ENCODE peak calls at places on chromosomes 12 and 14, in five cellular contexts. P, D, Z, F and I are unnamed samples.

GRCh38 chr12:108565976-108566375 is 3.6 kb downstream of the ISCU start:
- DNase-seq in P (no peak), Z (peak; percentile 82), F (peak; percentile 44), D (peak; percentile 70), I (peak; percentile 92)

GRCh38 chr14:85444685-85445084 is 85.3 kb upstream of the FLRT2 start:
- DNase-seq in D (no peak), P (no peak), Z (no peak), F (no peak), I (no peak)

GRCh38 chr12:88142610-88142991 is 494 bp downstream of the TMTC3 start:
- DNase-seq in Z (peak; percentile 27), F (peak; percentile 22), D (peak; percentile 52), P (peak; percentile 85), I (peak; percentile 5)

GRCh38 chr14:36027354-36027753 is 149.2 kb downstream of the PTCSC3 start:
- DNase-seq in P (no peak), F (no peak), D (no peak), Z (no peak), I (no peak)

GRCh38 chr12:53652366-53652765 is 23.5 kb downstream of the ATP5MC2 start:
- DNase-seq in Z (no peak), D (no peak), F (no peak), P (no peak), I (no peak)

GRCh38 chr12:4270016-4270669 is 3.4 kb upstream of the CCND2 start:
- DNase-seq in D (no peak), Z (no peak), F (no peak), P (no peak), I (no peak)

GRCh38 chr14:106224694-106224971 is 698.2 kb downstream of the TMEM121 start:
- DNase-seq in F (no peak), Z (no peak), D (no peak), P (no peak), I (no peak)

GRCh38 chr12:29008786-29009185 is 140.3 kb upstream of the FAR2 start:
- DNase-seq in D (no peak), P (no peak), Z (no peak), F (no peak), I (no peak)

GRCh38 chr14:104589338-104590195 is 10.0 kb downstream of the C14orf180 start:
- DNase-seq in Z (no peak), P (no peak), D (no peak), F (no peak), I (no peak)

GRCh38 chr14:80427101-80427500 is 215.8 kb upstream of the DIO2 start:
- DNase-seq in F (no peak), P (no peak), Z (no peak), D (no peak), I (no peak)

GRCh38 chr12:101945361-101946232 is 68.2 kb downstream of the DRAM1 start:
- DNase-seq in P (no peak), Z (no peak), F (no peak), D (no peak), I (no peak)

GRCh38 chr14:105475916-105476845 is 1.6 kb downstream of the CRIP2 start:
- DNase-seq in F (no peak), Z (peak; percentile 66), D (peak; percentile 76), P (no peak), I (no peak)

GRCh38 chr14:60349663-60350365 is 100.8 kb downstream of the PPM1A start:
- DNase-seq in Z (no peak), D (peak; percentile 30), F (no peak), P (no peak), I (no peak)

GRCh38 chr14:91383439-91383838 is 34.2 kb downstream of the CCDC88C start:
- DNase-seq in Z (no peak), F (no peak), P (no peak), D (no peak), I (no peak)

GRCh38 chr12:98343002-98343567 is 172.3 kb upstream of the TMPO start:
- DNase-seq in Z (no peak), F (no peak), P (no peak), D (no peak), I (no peak)

GRCh38 chr12:23039834-23040233 is 414.9 kb downstream of the ETNK1 start:
- DNase-seq in Z (no peak), D (no peak), P (no peak), F (no peak), I (no peak)

GRCh38 chr12:108021129-108021528 is 108.0 kb upstream of the WSCD2 start:
- DNase-seq in D (no peak), Z (no peak), F (no peak), P (no peak), I (no peak)

GRCh38 chr14:85058170-85058569 is 471.8 kb upstream of the FLRT2 start:
- DNase-seq in D (no peak), Z (no peak), F (no peak), P (no peak), I (no peak)

GRCh38 chr14:49497725-49498348 is 88.3 kb downstream of the RPS29 start:
- DNase-seq in P (no peak), D (no peak), Z (no peak), F (no peak), I (no peak)

GRCh38 chr12:11344504-11344903 is 34.3 kb upstream of the PRB4 start:
- DNase-seq in P (no peak), D (no peak), F (no peak), Z (no peak), I (no peak)

GRCh38 chr14:89139404-89140247 is 277.4 kb downstream of the FOXN3 start:
- DNase-seq in P (no peak), F (no peak), Z (no peak), D (no peak), I (no peak)

GRCh38 chr12:102350070-102350469 is 130.3 kb downstream of the IGF1 start:
- DNase-seq in D (no peak), Z (no peak), F (no peak), P (no peak), I (no peak)

GRCh38 chr12:120100630-120101029 is 15.9 kb downstream of the RAB35 start:
- DNase-seq in Z (peak; percentile 83), F (peak; percentile 58), D (peak; percentile 77), P (no peak), I (peak; percentile 81)

GRCh38 chr14:76564471-76565119 is 188.7 kb downstream of the ESRRB start:
- DNase-seq in Z (no peak), D (no peak), F (no peak), P (no peak), I (no peak)

GRCh38 chr14:88983755-88984154 is 159.3 kb downstream of the TTC8 start:
- DNase-seq in Z (no peak), F (no peak), D (no peak), P (no peak), I (no peak)

GRCh38 chr14:54259821-54260220 is 137.0 kb upstream of the CDKN3 start:
- DNase-seq in F (no peak), D (no peak), Z (no peak), P (no peak), I (no peak)

GRCh38 chr12:39372929-39373328 is 70.0 kb downstream of the KIF21A start:
- DNase-seq in F (no peak), D (no peak), P (no peak), Z (no peak), I (no peak)

GRCh38 chr12:115400011-115400410 is 716.0 kb upstream of the TBX3 start:
- DNase-seq in P (no peak), F (no peak), D (no peak), Z (no peak), I (no peak)

GRCh38 chr14:21133896-21134295 is 22.0 kb downstream of the OR5AU1 start:
- DNase-seq in D (no peak), Z (no peak), P (no peak), F (no peak), I (no peak)

GRCh38 chr12:105920161-105920684 is 218.5 kb downstream of the NUAK1 start:
- DNase-seq in Z (no peak), F (peak; percentile 82), D (no peak), P (no peak), I (no peak)

GRCh38 chr14:72830356-72830755 is 63.5 kb downstream of the DPF3 start:
- DNase-seq in Z (no peak), D (no peak), P (no peak), F (no peak), I (no peak)

GRCh38 chr14:72839351-72839750 is 54.5 kb downstream of the DPF3 start:
- DNase-seq in P (no peak), F (no peak), Z (no peak), D (no peak), I (no peak)

GRCh38 chr14:72839753-72840390 is 54.0 kb downstream of the DPF3 start:
- DNase-seq in P (no peak), D (no peak), Z (no peak), F (no peak), I (no peak)

GRCh38 chr14:72830786-72831583 is 62.9 kb downstream of the DPF3 start:
- DNase-seq in D (no peak), Z (no peak), F (no peak), P (no peak), I (no peak)

DNA sequence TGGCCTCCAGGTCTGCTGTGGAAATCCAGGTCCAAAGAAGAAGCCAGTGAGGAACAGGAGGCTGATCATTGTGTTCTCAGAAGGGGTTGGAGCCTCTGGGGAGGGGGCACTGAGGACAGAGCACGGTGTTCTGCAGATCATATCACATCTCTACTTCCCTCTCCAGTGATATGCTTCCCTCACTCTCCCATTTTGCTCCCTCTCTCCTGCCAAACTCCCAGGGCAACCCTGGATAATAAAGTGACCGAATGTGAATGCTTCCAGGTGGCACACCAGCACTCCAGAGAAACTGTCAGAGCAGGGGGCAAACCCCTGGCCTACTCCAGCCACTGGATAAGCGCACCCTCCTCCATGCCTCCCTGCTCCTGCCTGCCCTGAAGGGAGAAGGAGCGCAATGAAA is 57.8 kb downstream of the DPF3 start:
- DNase-seq in Z (no peak), D (no peak), P (no peak), F (no peak), I (no peak)
- H3K27ac ChIP-seq in Z (peak overlapping the region; percentile 30), D (no peak overlapping the region), P (no peak overlapping the region), F (no peak overlapping the region), I (peak overlapping the region; percentile 1)

GRCh38 chr12:19778822-19779221 is 339.5 kb downstream of the AEBP2 start:
- DNase-seq in Z (no peak), D (no peak), F (no peak), P (no peak), I (no peak)
- TF ChIP-seq CTCF in Z (no peak), D (no peak), F (no peak), P (no peak), I (no peak)

GRCh38 chr12:104064842-104065441 is 611 bp downstream of the HCFC2 start:
- DNase-seq in D (peak; percentile 23), Z (peak; percentile 20), P (no peak), F (no peak), I (no peak)
- H3K27ac ChIP-seq in D (peak overlapping the region; percentile 88), Z (peak overlapping the region; percentile 96), P (peak overlapping the region; percentile 79), F (peak overlapping the region; percentile 90), I (peak overlapping the region; percentile 91)

GRCh38 chr12:111405856-111406473 is at the start of gene SH2B3:
- DNase-seq in D (no peak), P (no peak), F (peak; percentile 78), Z (peak; percentile 81), I (no peak)

GRCh38 chr12:111404362-111405148 is 1.2 kb upstream of the SH2B3 start:
- DNase-seq in D (no peak), Z (no peak), F (peak; percentile 53), P (no peak), I (no peak)

GRCh38 chr12:111406474-111407370 is 999 bp downstream of the SH2B3 start:
- DNase-seq in Z (peak; percentile 45), F (no peak), D (peak; percentile 55), P (no peak), I (peak; percentile 49)

GRCh38 chr12:111407371-111408115 is 1.8 kb downstream of the SH2B3 start:
- DNase-seq in F (no peak), P (no peak), Z (no peak), D (no peak), I (no peak)

GRCh38 chr12:111405149-111405855 is 421 bp upstream of the SH2B3 start:
- DNase-seq in D (peak; percentile 92), P (peak; percentile 95), Z (peak; percentile 91), F (peak; percentile 94), I (peak; percentile 90)
- TF ChIP-seq CTCF in D (peak; percentile 24), P (peak; percentile 58), Z (peak; percentile 45), F (peak; percentile 58), I (peak; percentile 27)